ENCODE peak calls at places on chromosomes 1 and 21, in six cellular contexts. H is kidney tubule cell, R is adrenal gland, Y is activated T-cell treated with anti-CD3 and anti-CD28 coated beads for 1 hour, M is HFF-Myc, N is heart right ventricle. D is an unnamed sample.

GRCh38 chr1:212514782-212515181 is 82.1 kb downstream of the NENF start:
- DNase-seq in M (no peak), Y (no peak), N (peak; percentile 15), R (no peak), H (no peak), D (no peak)

GRCh38 chr1:67711150-67711849 is 26.3 kb downstream of the GADD45A start:
- DNase-seq in N (no peak), Y (no peak), R (no peak), M (no peak), H (no peak), D (no peak)

GRCh38 chr1:63917571-63918394 is 144.0 kb downstream of the ROR1 start:
- DNase-seq in R (no peak), H (peak; percentile 34), M (no peak), N (no peak), Y (no peak), D (peak; percentile 9)

GRCh38 chr21:35940074-35940927 is 120.0 kb downstream of the SETD4 start:
- DNase-seq in R (peak; percentile 42), N (no peak), Y (no peak), M (no peak), H (peak; percentile 76), D (peak; percentile 69)

GRCh38 chr1:60679524-60679923 is 402.8 kb upstream of the NFIA start:
- DNase-seq in M (no peak), Y (no peak), H (no peak), R (no peak), N (no peak), D (no peak)

GRCh38 chr1:86104606-86105532 is 51.7 kb downstream of the COL24A1 start:
- DNase-seq in H (peak; percentile 6), M (no peak), Y (no peak), N (no peak), R (no peak), D (no peak)

GRCh38 chr1:47643506-47644215 is 205.8 kb downstream of the FOXD2 start:
- DNase-seq in R (no peak), M (no peak), Y (no peak), N (no peak), H (no peak), D (no peak)

GRCh38 chr1:202007703-202008489 is 2.5 kb upstream of the ELF3 start:
- DNase-seq in H (peak; percentile 85), Y (no peak), R (no peak), M (no peak), N (no peak), D (no peak)